ENCODE peak calls at places on chromosomes 6 and 20, in nine cellular contexts. S, T, K, I, O, H, P, J and Z are unnamed samples.

GRCh38 chr20:35253010-35253409 is 24.9 kb downstream of the MMP24OS start:
- DNase-seq in I (no peak), S (no peak), H (no peak), T (no peak), J (no peak), P (no peak), O (no peak), K (no peak), Z (no peak)

GRCh38 chr6:34196116-34196832 is 40.4 kb upstream of the HMGA1 start:
- DNase-seq in H (peak), P (peak), O (peak), S (peak), J (peak), T (peak), K (peak), I (peak), Z (peak)

GRCh38 chr6:121482004-121482693 is 46.7 kb downstream of the GJA1 start:
- DNase-seq in S (no peak), J (no peak), H (no peak), P (no peak), I (no peak), T (no peak), O (no peak), K (peak), Z (no peak)

GRCh38 chr20:41365785-41366545 is 653 bp downstream of the EMILIN3 start:
- DNase-seq in J (no peak), P (no peak), K (peak), T (no peak), I (peak), S (peak), O (no peak), H (no peak), Z (no peak)

GRCh38 chr20:58545565-58546195 is 30.5 kb upstream of the APCDD1L start:
- DNase-seq in H (no peak), K (peak), O (no peak), I (no peak), T (no peak), S (no peak), J (no peak), P (peak), Z (peak)

GRCh38 chr20:52103469-52103910 is 88.1 kb downstream of the ZFP64 start:
- DNase-seq in K (peak), S (no peak), J (no peak), H (no peak), T (no peak), P (no peak), O (no peak), I (peak), Z (no peak)

GRCh38 chr6:29813809-29814208 is 13.8 kb upstream of the HLA-G start:
- DNase-seq in J (no peak), I (no peak), K (peak), O (no peak), T (no peak), S (no peak), H (no peak), P (no peak), Z (no peak)

GRCh38 chr20:53487453-53487852 is 106.2 kb downstream of the ZNF217 start:
- DNase-seq in I (no peak), T (no peak), K (no peak), J (no peak), O (no peak), S (no peak), H (no peak), P (no peak), Z (no peak)

GRCh38 chr6:72182337-72183246 is 296.2 kb downstream of the RIMS1 start:
- DNase-seq in I (peak), K (peak), O (no peak), P (no peak), H (no peak), T (no peak), S (no peak), J (no peak), Z (no peak)

GRCh38 chr6:168371185-168371584 is 51.6 kb upstream of the DACT2 start:
- DNase-seq in K (no peak), T (no peak), O (no peak), P (no peak), S (no peak), J (no peak), H (no peak), I (no peak), Z (peak)

GRCh38 chr6:157646012-157646411 is 177.0 kb upstream of the SNX9 start:
- DNase-seq in I (no peak), H (no peak), K (no peak), T (no peak), J (no peak), S (no peak), P (no peak), O (no peak), Z (no peak)

GRCh38 chr20:62744761-62745160 is 36.1 kb downstream of the NTSR1 start:
- DNase-seq in I (no peak), P (no peak), O (no peak), H (no peak), S (no peak), K (no peak), J (peak), T (no peak), Z (no peak)

GRCh38 chr6:25298508-25298834 is 19.3 kb downstream of the CARMIL1 start:
- DNase-seq in H (no peak), T (no peak), O (no peak), P (no peak), K (no peak), I (no peak), S (no peak), J (no peak), Z (no peak)

GRCh38 chr6:25354078-25354940 is 75.1 kb downstream of the CARMIL1 start:
- DNase-seq in P (peak), H (no peak), I (no peak), S (no peak), T (no peak), K (peak), J (no peak), O (no peak), Z (no peak)

GRCh38 chr20:45088247-45088646 is 12.7 kb downstream of the KCNS1 start:
- DNase-seq in S (no peak), I (no peak), H (no peak), P (no peak), J (no peak), K (peak), T (no peak), O (no peak), Z (no peak)

GRCh38 chr6:42026540-42026939 is 23.8 kb upstream of the TAF8 start:
- DNase-seq in S (no peak), P (no peak), T (no peak), H (no peak), J (no peak), I (no peak), O (no peak), K (no peak), Z (no peak)

GRCh38 chr20:51287628-51288413 is 254.7 kb downstream of the NFATC2 start:
- DNase-seq in P (no peak), K (no peak), I (no peak), J (no peak), T (no peak), H (no peak), S (no peak), O (no peak), Z (no peak)

GRCh38 chr6:124659427-124659826 is 302.8 kb upstream of the RNF217 start:
- DNase-seq in I (peak), J (no peak), T (no peak), K (no peak), H (no peak), P (no peak), S (no peak), O (no peak), Z (no peak)

GRCh38 chr6:29602564-29603361 is 17.8 kb downstream of the OR2H2 start:
- DNase-seq in I (peak), O (no peak), P (no peak), S (no peak), H (no peak), J (no peak), K (peak), T (no peak), Z (no peak)

GRCh38 chr20:52031574-52032303 is 159.8 kb downstream of the ZFP64 start:
- DNase-seq in I (no peak), P (no peak), K (peak), J (peak), S (no peak), H (no peak), O (no peak), T (no peak), Z (no peak)

DNA sequence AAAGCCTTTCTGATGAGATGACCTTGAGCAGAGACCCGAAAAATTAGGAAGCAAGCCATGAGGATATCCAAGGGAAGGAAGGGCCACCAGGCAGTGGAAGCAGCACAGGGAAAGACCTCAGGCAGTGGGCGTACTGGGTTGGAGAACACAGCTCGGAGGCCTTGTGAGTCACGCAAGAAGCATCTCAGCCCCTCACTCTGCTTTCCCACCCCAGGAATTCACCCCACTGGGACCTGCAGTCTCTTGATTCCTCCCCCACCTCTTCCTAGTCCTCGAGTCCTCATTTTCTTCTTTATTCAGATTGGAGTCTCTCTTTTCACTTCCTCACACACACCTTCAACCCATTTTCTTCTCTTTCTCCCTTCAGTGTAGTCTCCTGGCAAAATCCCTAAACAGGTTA is 27.0 kb downstream of the RPRD1B start:
- DNase-seq in I (no peak), O (no peak), K (peak), S (no peak), J (no peak), H (no peak), P (no peak), T (no peak), Z (no peak)
- H3K27ac ChIP-seq in I (no peak), O (no peak), K (no peak), S (no peak), J (no peak), H (no peak), P (no peak), T (no peak), Z (no peak)

DNA sequence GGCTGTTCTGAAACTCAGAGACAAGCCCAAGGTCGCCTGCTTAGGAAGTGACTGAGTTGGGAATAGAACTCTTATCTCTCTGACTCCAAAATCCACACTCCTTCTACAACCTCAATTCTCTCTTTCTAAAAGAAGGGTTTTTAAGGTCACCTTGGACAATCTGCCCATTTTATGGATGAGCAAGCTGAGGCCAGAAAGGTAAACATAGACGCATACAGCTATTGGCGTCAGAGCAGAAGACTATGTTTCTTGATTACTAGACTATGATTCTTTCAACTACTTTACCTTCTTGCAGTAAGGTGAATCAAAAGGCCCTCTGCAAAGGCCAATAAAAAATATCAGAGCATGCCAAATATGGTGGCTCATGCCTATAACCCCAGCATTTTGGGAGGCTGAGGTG is 276.6 kb downstream of the CLIC5 start:
- DNase-seq in J (no peak), P (no peak), S (no peak), O (no peak), I (no peak), H (no peak), T (no peak), K (no peak), Z (no peak)
- H3K27ac ChIP-seq in J (no peak), P (no peak), S (no peak), O (no peak), I (no peak), H (no peak), T (no peak), K (no peak), Z (no peak)

GRCh38 chr6:119340766-119341487 is 8.6 kb downstream of the MAN1A1 start:
- DNase-seq in J (no peak), P (no peak), I (peak), S (no peak), K (no peak), T (no peak), O (no peak), H (no peak), Z (no peak)
- H3K27ac ChIP-seq in J (no peak), P (peak), I (no peak), S (no peak), K (no peak), T (no peak), O (no peak), H (no peak), Z (no peak)

DNA sequence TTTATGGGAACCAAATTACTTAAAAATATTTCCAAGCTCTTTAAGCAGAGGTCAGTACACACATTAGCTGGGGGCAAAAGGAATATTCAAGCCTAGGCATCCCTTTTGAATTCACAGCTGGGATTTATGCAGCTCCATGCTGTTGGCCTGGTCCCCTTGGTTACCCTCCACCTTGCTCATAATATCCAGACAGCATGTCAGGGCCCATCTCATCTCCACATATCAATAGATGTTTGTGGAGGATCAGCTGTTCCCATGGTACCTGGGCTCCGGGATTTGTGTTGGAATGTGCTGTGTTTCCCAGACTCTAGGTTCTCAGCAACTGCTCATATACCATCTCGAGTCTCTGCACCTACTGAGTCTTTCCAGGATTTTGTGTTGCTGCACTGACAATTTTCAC is 534.8 kb downstream of the BMP2 start:
- DNase-seq in J (no peak), O (no peak), I (peak), P (no peak), T (no peak), K (no peak), H (no peak), S (no peak), Z (no peak)
- H3K27ac ChIP-seq in J (no peak), O (no peak), I (no peak), P (no peak), T (no peak), K (no peak), H (no peak), S (no peak), Z (no peak)

DNA sequence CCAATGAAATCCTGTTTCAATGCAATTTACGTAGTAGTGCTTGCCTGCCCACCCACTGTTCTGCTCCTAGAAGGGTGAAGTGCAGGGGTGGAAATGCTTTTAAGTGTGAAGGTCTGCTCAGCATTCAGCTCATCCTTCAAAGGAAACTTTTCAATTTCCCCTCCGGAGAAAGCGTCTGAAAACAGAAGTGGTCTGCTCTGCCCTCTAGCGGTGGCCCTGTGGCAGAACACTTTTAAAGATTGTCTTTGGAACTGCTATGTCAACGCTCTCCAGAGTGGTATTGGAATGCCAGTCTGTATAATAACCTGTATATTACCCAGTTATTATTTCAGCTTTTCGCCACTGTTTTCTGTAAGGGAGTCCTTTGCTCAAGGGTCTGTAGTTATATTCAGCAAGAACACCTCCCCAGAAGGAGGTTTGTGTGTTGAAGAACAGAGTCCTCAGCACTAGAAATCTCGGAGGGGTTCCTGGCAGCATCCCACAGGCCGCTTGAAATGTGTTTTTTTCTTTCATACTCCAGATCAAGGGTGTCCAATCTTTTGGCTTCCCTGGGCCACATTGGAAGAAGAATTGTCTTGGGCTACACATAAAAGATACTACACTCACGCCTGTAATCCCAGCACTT is 63.1 kb upstream of the KLHL31 start:
- DNase-seq in T (peak), S (peak), J (peak), O (no peak), I (peak), P (no peak), H (no peak), K (peak), Z (no peak)
- H3K27ac ChIP-seq in T (no peak), S (no peak), J (no peak), O (no peak), I (no peak), P (no peak), H (peak), K (no peak), Z (no peak)